ENCODE peak calls at places on chromosomes 3 and 15, in nine cellular contexts. One of them, this sample, is unnamed.

GRCh38 chr3:149813367-149814281 is 609 bp downstream of the RNF13 start:
- DNase-seq in pancreas: no peak
- DNase-seq in AG20443: peak; percentile 42
- DNase-seq in AG08396: peak; percentile 37
- DNase-seq in fibroblast of the aortic adventitia: peak; percentile 51
- DNase-seq in activated CD8-positive, alpha-beta memory T cell treated with anti-CD3 and anti-CD28 coated beads, Interleukin-2, amount 50 U/mL, for 4 hours: no peak
- DNase-seq in NCI-H1092 treated with DMSO at 0.1 percent for 48 hours: peak; percentile 45
- DNase-seq in NCI-H524: peak; percentile 68
- DNase-seq in neural crest cell: no peak
- DNase-seq in this sample: peak; percentile 25

GRCh38 chr15:67403428-67403827 is 117.5 kb upstream of the C15orf61 start:
- DNase-seq in pancreas: no peak
- DNase-seq in AG20443: no peak
- DNase-seq in AG08396: no peak
- DNase-seq in fibroblast of the aortic adventitia: no peak
- DNase-seq in activated CD8-positive, alpha-beta memory T cell treated with anti-CD3 and anti-CD28 coated beads, Interleukin-2, amount 50 U/mL, for 4 hours: no peak
- DNase-seq in NCI-H1092 treated with DMSO at 0.1 percent for 48 hours: no peak
- DNase-seq in NCI-H524: no peak
- DNase-seq in neural crest cell: no peak
- DNase-seq in this sample: no peak

GRCh38 chr15:44813231-44813630 is 76.9 kb downstream of the TRIM69 start:
- DNase-seq in pancreas: no peak
- DNase-seq in AG20443: no peak
- DNase-seq in AG08396: no peak
- DNase-seq in fibroblast of the aortic adventitia: no peak
- DNase-seq in activated CD8-positive, alpha-beta memory T cell treated with anti-CD3 and anti-CD28 coated beads, Interleukin-2, amount 50 U/mL, for 4 hours: no peak
- DNase-seq in NCI-H1092 treated with DMSO at 0.1 percent for 48 hours: peak; percentile 10
- DNase-seq in NCI-H524: no peak
- DNase-seq in neural crest cell: no peak
- DNase-seq in this sample: no peak

GRCh38 chr3:159839561-159840379 is 148.9 kb upstream of the IL12A start:
- DNase-seq in pancreas: no peak
- DNase-seq in AG20443: no peak
- DNase-seq in AG08396: no peak
- DNase-seq in fibroblast of the aortic adventitia: no peak
- DNase-seq in activated CD8-positive, alpha-beta memory T cell treated with anti-CD3 and anti-CD28 coated beads, Interleukin-2, amount 50 U/mL, for 4 hours: no peak
- DNase-seq in NCI-H1092 treated with DMSO at 0.1 percent for 48 hours: peak; percentile 78
- DNase-seq in NCI-H524: peak; percentile 98
- DNase-seq in neural crest cell: peak; percentile 72
- DNase-seq in this sample: peak; percentile 75

GRCh38 chr15:77629070-77630030 is 3.4 kb downstream of the LINGO1 start:
- DNase-seq in pancreas: no peak
- DNase-seq in AG20443: no peak
- DNase-seq in AG08396: no peak
- DNase-seq in fibroblast of the aortic adventitia: no peak
- DNase-seq in activated CD8-positive, alpha-beta memory T cell treated with anti-CD3 and anti-CD28 coated beads, Interleukin-2, amount 50 U/mL, for 4 hours: no peak
- DNase-seq in NCI-H1092 treated with DMSO at 0.1 percent for 48 hours: no peak
- DNase-seq in NCI-H524: no peak
- DNase-seq in neural crest cell: no peak
- DNase-seq in this sample: no peak

GRCh38 chr3:58858126-58858525 is 191.6 kb upstream of the FAM3D start:
- DNase-seq in pancreas: no peak
- DNase-seq in AG20443: no peak
- DNase-seq in AG08396: no peak
- DNase-seq in fibroblast of the aortic adventitia: no peak
- DNase-seq in activated CD8-positive, alpha-beta memory T cell treated with anti-CD3 and anti-CD28 coated beads, Interleukin-2, amount 50 U/mL, for 4 hours: no peak
- DNase-seq in NCI-H1092 treated with DMSO at 0.1 percent for 48 hours: no peak
- DNase-seq in NCI-H524: peak; percentile 69
- DNase-seq in neural crest cell: no peak
- DNase-seq in this sample: no peak

GRCh38 chr15:96066852-96067490 is 263.5 kb upstream of the NR2F2 start:
- DNase-seq in pancreas: no peak
- DNase-seq in AG20443: no peak
- DNase-seq in AG08396: no peak
- DNase-seq in fibroblast of the aortic adventitia: no peak
- DNase-seq in activated CD8-positive, alpha-beta memory T cell treated with anti-CD3 and anti-CD28 coated beads, Interleukin-2, amount 50 U/mL, for 4 hours: no peak
- DNase-seq in NCI-H1092 treated with DMSO at 0.1 percent for 48 hours: no peak
- DNase-seq in NCI-H524: no peak
- DNase-seq in neural crest cell: no peak
- DNase-seq in this sample: no peak

GRCh38 chr15:96234109-96234892 is 96.2 kb upstream of the NR2F2 start:
- DNase-seq in pancreas: no peak
- DNase-seq in AG20443: peak; percentile 77
- DNase-seq in AG08396: no peak
- DNase-seq in fibroblast of the aortic adventitia: peak; percentile 79
- DNase-seq in activated CD8-positive, alpha-beta memory T cell treated with anti-CD3 and anti-CD28 coated beads, Interleukin-2, amount 50 U/mL, for 4 hours: no peak
- DNase-seq in NCI-H1092 treated with DMSO at 0.1 percent for 48 hours: no peak
- DNase-seq in NCI-H524: peak; percentile 96
- DNase-seq in neural crest cell: no peak
- DNase-seq in this sample: no peak

GRCh38 chr3:128603811-128604447 is 46.7 kb downstream of the RPN1 start:
- DNase-seq in pancreas: no peak
- DNase-seq in AG20443: no peak
- DNase-seq in AG08396: no peak
- DNase-seq in fibroblast of the aortic adventitia: no peak
- DNase-seq in activated CD8-positive, alpha-beta memory T cell treated with anti-CD3 and anti-CD28 coated beads, Interleukin-2, amount 50 U/mL, for 4 hours: no peak
- DNase-seq in NCI-H1092 treated with DMSO at 0.1 percent for 48 hours: no peak
- DNase-seq in NCI-H524: no peak
- DNase-seq in neural crest cell: no peak
- DNase-seq in this sample: no peak

This sample was measured in WTC11.